ENCODE peak calls at places on chromosome 16, in eight cellular contexts. M is OCI-LY7, Z is IMR-90, C is fibroblast of lung, F is heart left ventricle, G is ascending aorta, U is brain microvascular endothelial cell, J is GM20000. V is an unnamed sample.

GRCh38 chr16:66457888-66458287 is 30.8 kb downstream of the BEAN1 start:
- DNase-seq in M (no peak), J (no peak), F (no peak), C (peak), G (no peak), Z (peak), U (no peak), V (no peak)

GRCh38 chr16:457732-458400 is 32.4 kb downstream of the RAB11FIP3 start:
- DNase-seq in J (no peak), M (no peak), G (no peak), F (no peak), C (no peak), Z (no peak), U (peak), V (no peak)

GRCh38 chr16:84453061-84453752 is 51.3 kb downstream of the MEAK7 start:
- DNase-seq in M (no peak), Z (no peak), U (no peak), F (no peak), J (no peak), C (no peak), G (no peak), V (peak)

GRCh38 chr16:85627835-85628556 is 14.9 kb downstream of the GSE1 start:
- DNase-seq in M (no peak), U (no peak), C (no peak), F (peak), Z (no peak), J (no peak), G (no peak), V (no peak)

GRCh38 chr16:75481475-75481874 is 13.8 kb downstream of the CHST6 start:
- DNase-seq in U (no peak), M (no peak), Z (no peak), G (no peak), J (no peak), F (no peak), C (no peak), V (no peak)

GRCh38 chr16:71357681-71358080 is 842 bp upstream of the CALB2 start:
- DNase-seq in F (no peak), J (no peak), C (no peak), Z (no peak), M (no peak), G (no peak), U (no peak), V (no peak)

GRCh38 chr16:1311738-1312458 is 2.5 kb downstream of the UBE2I start:
- DNase-seq in M (no peak), J (no peak), U (no peak), G (no peak), C (no peak), F (peak), Z (peak), V (no peak)

GRCh38 chr16:53176434-53176833 is 121.6 kb downstream of the CHD9 start:
- DNase-seq in C (no peak), Z (no peak), U (no peak), F (no peak), G (no peak), J (no peak), M (no peak), V (no peak)

GRCh38 chr16:87581867-87582220 is 20.5 kb upstream of the JPH3 start:
- DNase-seq in C (peak), F (peak), Z (peak), U (peak), G (peak), M (no peak), J (no peak), V (peak)

GRCh38 chr16:69190598-69190997 is 3.6 kb downstream of the SNTB2 start:
- DNase-seq in U (no peak), G (no peak), F (no peak), J (no peak), M (peak), C (no peak), Z (no peak), V (no peak)

GRCh38 chr16:74738816-74739215 is 35.8 kb downstream of the FA2H start:
- DNase-seq in G (no peak), C (no peak), F (no peak), Z (no peak), J (no peak), U (no peak), M (no peak), V (no peak)

GRCh38 chr16:84031556-84031955 is 11.0 kb downstream of the SLC38A8 start:
- DNase-seq in G (no peak), U (no peak), C (no peak), Z (no peak), J (no peak), F (no peak), M (no peak), V (no peak)

GRCh38 chr16:81552743-81553079 is 108.1 kb downstream of the CMIP start:
- DNase-seq in C (no peak), M (no peak), Z (no peak), J (no peak), U (no peak), F (no peak), G (no peak), V (no peak)
- TF ChIP-seq CTCF in C (no peak), M (no peak), Z (no peak), J (no peak), U (peak), F (no peak), G (no peak), V (no peak)

GRCh38 chr16:8885674-8886592 is 3.8 kb downstream of the LITAFD start:
- DNase-seq in C (peak), Z (peak), U (no peak), M (no peak), G (no peak), J (no peak), F (no peak), V (no peak)
- TF ChIP-seq CTCF in C (peak), Z (peak), U (peak), M (no peak), G (no peak), J (no peak), F (no peak), V (no peak)

GRCh38 chr16:89873822-89874689 is 664 bp downstream of the TCF25 start:
- DNase-seq in U (peak), G (peak), C (peak), Z (peak), J (peak), M (peak), F (peak), V (peak)
- TF ChIP-seq CTCF in U (no peak), G (no peak), C (no peak), Z (no peak), J (no peak), M (no peak), F (no peak), V (no peak)

GRCh38 chr16:54817432-54817831 is 113.2 kb upstream of the IRX5 start:
- DNase-seq in C (no peak), G (no peak), M (peak), J (no peak), F (peak), Z (no peak), U (no peak), V (no peak)
- TF ChIP-seq CTCF in C (no peak), G (no peak), M (peak), J (no peak), F (peak), Z (no peak), U (peak), V (no peak)

DNA sequence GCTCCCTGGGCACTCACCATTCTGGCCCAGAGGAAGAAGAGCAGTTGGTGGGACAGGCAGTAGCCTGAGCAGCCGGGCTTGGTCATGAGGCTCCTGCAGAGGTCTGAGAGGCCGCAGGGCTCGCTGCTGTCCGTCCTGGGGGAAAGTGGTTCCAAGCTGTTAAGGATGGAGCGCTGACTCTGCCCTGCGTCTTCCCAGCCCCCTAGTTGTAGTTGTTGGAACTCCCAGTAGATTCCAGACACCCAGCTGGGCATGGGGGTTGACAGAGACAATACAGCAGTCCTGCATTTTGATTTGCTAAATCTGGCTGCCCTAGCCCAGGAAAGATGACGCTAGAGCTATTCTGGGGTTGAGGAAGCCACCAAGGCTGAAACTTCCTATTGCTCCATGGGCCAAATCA is 7.3 kb downstream of the C16orf89 start:
- DNase-seq in U (peak), Z (no peak), G (no peak), J (peak), M (no peak), C (peak), F (peak), V (no peak)
- TF ChIP-seq CTCF in U (peak), Z (peak), G (no peak), J (no peak), M (no peak), C (no peak), F (peak), V (no peak)

GRCh38 chr16:27223701-27224100 is 20.4 kb downstream of the KDM8 start:
- DNase-seq in F (no peak), M (no peak), J (no peak), C (no peak), Z (no peak), G (no peak), U (no peak), V (no peak)

GRCh38 chr16:27224271-27224737 is 21.0 kb downstream of the KDM8 start:
- DNase-seq in U (no peak), F (no peak), J (no peak), G (no peak), C (no peak), Z (no peak), M (no peak), V (no peak)

GRCh38 chr16:27221576-27222498 is 18.5 kb downstream of the KDM8 start:
- DNase-seq in M (no peak), U (no peak), J (no peak), Z (peak), F (peak), C (peak), G (no peak), V (no peak)

GRCh38 chr16:27222499-27223225 is 19.3 kb downstream of the KDM8 start:
- DNase-seq in C (peak), G (no peak), U (no peak), J (no peak), F (peak), Z (peak), M (no peak), V (no peak)

GRCh38 chr16:27223226-27223610 is 19.9 kb downstream of the KDM8 start:
- DNase-seq in M (no peak), Z (no peak), U (no peak), G (no peak), J (no peak), C (no peak), F (no peak), V (no peak)
- TF ChIP-seq CTCF in M (peak), Z (no peak), U (peak), G (no peak), J (no peak), C (no peak), F (peak), V (no peak)